ENCODE peak calls at places on chromosome 19, in five cellular contexts. E is stimulated activated effector memory CD8-positive, alpha-beta T cell treated with anti-CD3 and anti-CD28 coated beads, Interleukin-12 subunit alpha, Interleukin-12 subunit beta, amount 100 ng/mL, for 72 hours; L is uterus; X is C1 segment of cervical spinal cord; O is Daoy. T is an unnamed sample.

GRCh38 chr19:43464089-43464775 is 1.2 kb downstream of the LYPD3 start:
- DNase-seq in E (no peak), L (peak), X (peak), O (no peak), T (peak)

GRCh38 chr19:36266375-36266961 is 51.6 kb downstream of the ZNF146 start:
- DNase-seq in E (no peak), L (no peak), X (no peak), O (peak), T (peak)

GRCh38 chr19:1011831-1012333 is 9.0 kb downstream of the TMEM259 start:
- DNase-seq in E (no peak), L (no peak), X (no peak), O (no peak), T (no peak)

GRCh38 chr19:1000095-1000494 is at the start of gene GRIN3B:
- DNase-seq in E (peak), L (no peak), X (no peak), O (peak), T (no peak)

GRCh38 chr19:13347351-13347750 is 158.9 kb downstream of the CACNA1A start:
- DNase-seq in E (no peak), L (no peak), X (no peak), O (no peak), T (no peak)

GRCh38 chr19:6654347-6655310 is 15.3 kb downstream of the TNFSF14 start:
- DNase-seq in E (peak), L (no peak), X (no peak), O (no peak), T (no peak)

GRCh38 chr19:38543807-38544568 is 73.8 kb downstream of the MAP4K1 start:
- DNase-seq in E (peak), L (peak), X (peak), O (peak), T (peak)

GRCh38 chr19:11510444-11510843 is 4.8 kb upstream of the ZNF653 start:
- DNase-seq in E (no peak), L (no peak), X (no peak), O (no peak), T (no peak)

GRCh38 chr19:55304279-55304978 is 20.6 kb downstream of the BRSK1 start:
- DNase-seq in E (no peak), L (peak), X (no peak), O (peak), T (no peak)

GRCh38 chr19:4432918-4433506 is 24.6 kb downstream of the UBXN6 start:
- DNase-seq in E (no peak), L (no peak), X (no peak), O (no peak), T (no peak)

GRCh38 chr19:5983367-5983955 is 5.5 kb upstream of the RANBP3 start:
- DNase-seq in E (no peak), L (no peak), X (no peak), O (no peak), T (no peak)

GRCh38 chr19:36837525-36837901 is 674 bp downstream of the ZNF790 start:
- DNase-seq in E (no peak), L (no peak), X (no peak), O (no peak), T (no peak)

GRCh38 chr19:46634045-46634655 is 1.9 kb downstream of the GNG8 start:
- DNase-seq in E (peak), L (peak), X (peak), O (peak), T (peak)

GRCh38 chr19:383922-384800 is 24.8 kb downstream of the C2CD4C start:
- DNase-seq in E (no peak), L (no peak), X (no peak), O (no peak), T (no peak)

GRCh38 chr19:45638930-45639729 is at the start of gene EML2:
- DNase-seq in E (peak), L (no peak), X (no peak), O (peak), T (peak)

GRCh38 chr19:17424743-17425365 is 5.0 kb downstream of the MVB12A start:
- DNase-seq in E (no peak), L (no peak), X (no peak), O (peak), T (no peak)

GRCh38 chr19:48194041-48194871 is 23.8 kb downstream of the ZSWIM9 start:
- DNase-seq in E (no peak), L (no peak), X (no peak), O (no peak), T (no peak)

GRCh38 chr19:13846533-13847032 is 30.4 kb upstream of the NANOS3 start:
- DNase-seq in E (peak), L (peak), X (peak), O (peak), T (peak)

GRCh38 chr19:46134527-46134926 is 10.0 kb upstream of the IGFL3 start:
- DNase-seq in E (no peak), L (no peak), X (no peak), O (no peak), T (no peak)

GRCh38 chr19:41476583-41476982 is 33.6 kb downstream of the ERICH4 start:
- DNase-seq in E (no peak), L (no peak), X (no peak), O (no peak), T (no peak)

GRCh38 chr19:45448887-45449299 is 18.9 kb upstream of the FOSB start:
- DNase-seq in E (no peak), L (no peak), X (no peak), O (no peak), T (no peak)

GRCh38 chr19:12720851-12721655 is 2.7 kb downstream of the TNPO2 start:
- DNase-seq in E (no peak), L (no peak), X (no peak), O (no peak), T (no peak)

T was measured in left ventricle myocardium inferior.